ENCODE peak calls at places on chromosomes 6 and 20, in eight cellular contexts. Z, K, E, W, P, M, N and Y are unnamed samples.
A peak's percentile ranks its signal among the peaks of the same experiment; 100 is the strongest.

GRCh38 chr6:113640046-113640445 is 217.1 kb upstream of the MARCKS start:
- DNase-seq in Z (no peak), K (no peak), E (no peak), W (no peak), P (no peak), M (no peak), N (no peak), Y (no peak)

GRCh38 chr6:131909408-131910218 is 41.6 kb downstream of the CCN2 start:
- DNase-seq in Z (peak; percentile 81), K (peak; percentile 62), E (peak; percentile 58), W (peak; percentile 74), P (no peak), M (peak; percentile 41), N (peak; percentile 61), Y (peak; percentile 26)

GRCh38 chr6:35970181-35970580 is 49.3 kb upstream of the SRPK1 start:
- DNase-seq in Z (no peak), K (no peak), E (no peak), W (no peak), P (peak; percentile 22), M (no peak), N (no peak), Y (no peak)

GRCh38 chr6:138454976-138455706 is 44.2 kb downstream of the NHSL1 start:
- DNase-seq in Z (peak; percentile 72), K (peak; percentile 16), E (no peak), W (no peak), P (no peak), M (no peak), N (peak; percentile 17), Y (no peak)

GRCh38 chr6:150269857-150270223 is 99.0 kb upstream of the IYD start:
- DNase-seq in Z (no peak), K (no peak), E (peak; percentile 53), W (no peak), P (no peak), M (no peak), N (no peak), Y (no peak)

GRCh38 chr6:148864941-148865340 is 118.1 kb downstream of the UST start:
- DNase-seq in Z (no peak), K (no peak), E (no peak), W (no peak), P (no peak), M (no peak), N (no peak), Y (no peak)

GRCh38 chr6:110355727-110356126 is 2.4 kb downstream of the METTL24 start:
- DNase-seq in Z (no peak), K (no peak), E (no peak), W (no peak), P (no peak), M (no peak), N (no peak), Y (no peak)

GRCh38 chr20:58675641-58676040 is 17.0 kb upstream of the NPEPL1 start:
- DNase-seq in Z (no peak), K (no peak), E (no peak), W (no peak), P (no peak), M (no peak), N (no peak), Y (no peak)

GRCh38 chr6:65199683-65200082 is 507.3 kb downstream of the EYS start:
- DNase-seq in Z (no peak), K (no peak), E (no peak), W (no peak), P (no peak), M (no peak), N (no peak), Y (no peak)

GRCh38 chr20:2631228-2631627 is 21.2 kb upstream of the NOP56 start:
- DNase-seq in Z (no peak), K (no peak), E (no peak), W (no peak), P (no peak), M (no peak), N (no peak), Y (no peak)

GRCh38 chr6:108800510-108800909 is 47.7 kb upstream of the ARMC2 start:
- DNase-seq in Z (no peak), K (no peak), E (no peak), W (no peak), P (no peak), M (peak; percentile 45), N (no peak), Y (no peak)

GRCh38 chr20:49285813-49286494 is 8.1 kb upstream of the ZNFX1 start:
- DNase-seq in Z (no peak), K (no peak), E (no peak), W (no peak), P (no peak), M (no peak), N (no peak), Y (no peak)

GRCh38 chr20:17910828-17911294 is 57.7 kb downstream of the SNX5 start:
- DNase-seq in Z (no peak), K (no peak), E (no peak), W (peak; percentile 72), P (peak; percentile 54), M (no peak), N (no peak), Y (no peak)

GRCh38 chr6:47478233-47479155 is 905 bp downstream of the CD2AP start:
- DNase-seq in Z (no peak), K (no peak), E (peak; percentile 47), W (no peak), P (no peak), M (no peak), N (no peak), Y (no peak)

GRCh38 chr6:88426005-88426404 is 259.9 kb upstream of the CNR1 start:
- DNase-seq in Z (no peak), K (no peak), E (no peak), W (no peak), P (no peak), M (no peak), N (no peak), Y (no peak)

GRCh38 chr20:59455392-59456341 is 148.7 kb upstream of the PHACTR3 start:
- DNase-seq in Z (no peak), K (no peak), E (peak; percentile 55), W (no peak), P (no peak), M (no peak), N (no peak), Y (no peak)

GRCh38 chr6:3751730-3752537 is 421 bp upstream of the PXDC1 start:
- DNase-seq in Z (peak; percentile 54), K (peak; percentile 65), E (peak; percentile 89), W (no peak), P (no peak), M (peak; percentile 74), N (peak; percentile 54), Y (peak; percentile 54)

GRCh38 chr20:36629719-36630340 is 16.2 kb downstream of the SLA2 start:
- DNase-seq in Z (peak; percentile 68), K (peak; percentile 31), E (no peak), W (no peak), P (no peak), M (no peak), N (peak; percentile 33), Y (no peak)

GRCh38 chr6:85390775-85391174 is 59.1 kb upstream of the NT5E start:
- DNase-seq in Z (no peak), K (no peak), E (no peak), W (no peak), P (no peak), M (no peak), N (no peak), Y (no peak)

GRCh38 chr6:5151955-5152401 is 66.8 kb downstream of the PPP1R3G start:
- DNase-seq in Z (no peak), K (no peak), E (no peak), W (no peak), P (peak; percentile 65), M (peak; percentile 39), N (no peak), Y (no peak)

GRCh38 chr6:113723182-113723581 is 134.0 kb upstream of the MARCKS start:
- DNase-seq in Z (no peak), K (no peak), E (no peak), W (no peak), P (no peak), M (no peak), N (no peak), Y (no peak)

GRCh38 chr20:33132858-33133615 is 34.9 kb upstream of the BPIFA2 start:
- DNase-seq in Z (no peak), K (no peak), E (no peak), W (no peak), P (no peak), M (no peak), N (no peak), Y (no peak)

GRCh38 chr6:137811121-137811911 is 55.7 kb upstream of the TNFAIP3 start:
- DNase-seq in Z (peak; percentile 72), K (peak; percentile 79), E (peak; percentile 33), W (peak; percentile 46), P (peak; percentile 69), M (no peak), N (peak; percentile 71), Y (peak; percentile 69)

GRCh38 chr6:1076531-1077453 is 235.1 kb upstream of the FOXQ1 start:
- DNase-seq in Z (no peak), K (no peak), E (no peak), W (no peak), P (no peak), M (no peak), N (no peak), Y (no peak)

GRCh38 chr6:139431602-139431956 is 57.1 kb upstream of the CITED2 start:
- DNase-seq in Z (no peak), K (no peak), E (no peak), W (no peak), P (no peak), M (no peak), N (no peak), Y (no peak)

GRCh38 chr6:116764961-116765841 is at the start of gene FAM162B:
- DNase-seq in Z (no peak), K (no peak), E (peak; percentile 70), W (no peak), P (no peak), M (no peak), N (no peak), Y (no peak)

GRCh38 chr6:91166271-91166670 is 579.4 kb upstream of the MAP3K7 start:
- DNase-seq in Z (no peak), K (no peak), E (no peak), W (no peak), P (no peak), M (no peak), N (no peak), Y (no peak)

GRCh38 chr6:14664112-14664592 is 546.6 kb downstream of the CD83 start:
- DNase-seq in Z (peak; percentile 43), K (no peak), E (no peak), W (no peak), P (peak; percentile 17), M (no peak), N (no peak), Y (no peak)

GRCh38 chr6:148240866-148241477 is 101.7 kb upstream of the SASH1 start:
- DNase-seq in Z (no peak), K (no peak), E (no peak), W (no peak), P (no peak), M (no peak), N (no peak), Y (no peak)

GRCh38 chr20:36836591-36837329 is 39.2 kb upstream of the TLDC2 start:
- DNase-seq in Z (peak; percentile 62), K (no peak), E (peak; percentile 79), W (no peak), P (no peak), M (no peak), N (peak; percentile 72), Y (no peak)

GRCh38 chr6:36340671-36341454 is 4.2 kb upstream of the BNIP5 start:
- DNase-seq in Z (peak; percentile 73), K (peak; percentile 63), E (peak; percentile 86), W (no peak), P (no peak), M (peak; percentile 29), N (peak; percentile 70), Y (peak; percentile 64)

GRCh38 chr20:51531141-51531710 is 11.3 kb downstream of the NFATC2 start:
- DNase-seq in Z (peak; percentile 55), K (peak; percentile 57), E (no peak), W (no peak), P (no peak), M (no peak), N (peak; percentile 71), Y (no peak)

GRCh38 chr6:2911171-2911570 is 8.1 kb upstream of the SERPINB9 start:
- DNase-seq in Z (no peak), K (no peak), E (no peak), W (no peak), P (no peak), M (no peak), N (no peak), Y (no peak)

GRCh38 chr6:144415835-144416237 is 130.7 kb downstream of the UTRN start:
- DNase-seq in Z (no peak), K (no peak), E (no peak), W (no peak), P (peak; percentile 59), M (no peak), N (no peak), Y (no peak)